ENCODE peak calls at places on chromosome 7, in four cellular contexts. H is upper lobe of right lung, I is vagina, N is AG10803. W is an unnamed sample.

GRCh38 chr7:54397836-54398612 is 144.2 kb upstream of the VSTM2A start:
- DNase-seq in H (no peak), I (no peak), N (no peak), W (no peak)

GRCh38 chr7:30469303-30469702 is 9.3 kb downstream of the NOD1 start:
- DNase-seq in H (peak), I (peak), N (peak), W (peak)

GRCh38 chr7:16114633-16115032 is 306.7 kb downstream of the CRPPA start:
- DNase-seq in H (no peak), I (no peak), N (peak), W (no peak)

GRCh38 chr7:65980478-65981250 is 1.3 kb downstream of the GUSB start:
- DNase-seq in H (peak), I (no peak), N (peak), W (peak)

GRCh38 chr7:12771378-12771877 is 84.0 kb downstream of the ARL4A start:
- DNase-seq in H (no peak), I (no peak), N (peak), W (peak)

GRCh38 chr7:102912742-102913141 is at the start of gene LRRC17:
- DNase-seq in H (no peak), I (no peak), N (peak), W (no peak)

GRCh38 chr7:1853619-1854520 is 183.8 kb downstream of the ELFN1 start:
- DNase-seq in H (peak), I (no peak), N (no peak), W (no peak)

GRCh38 chr7:134755422-134756022 is 23.9 kb upstream of the CALD1 start:
- DNase-seq in H (no peak), I (no peak), N (peak), W (no peak)

GRCh38 chr7:46301677-46302076 is 380.6 kb upstream of the IGFBP3 start:
- DNase-seq in H (no peak), I (no peak), N (peak), W (no peak)

GRCh38 chr7:31892099-31892787 is 178.0 kb downstream of the PDE1C start:
- DNase-seq in H (no peak), I (no peak), N (no peak), W (no peak)

GRCh38 chr7:1883031-1883761 is 213.1 kb downstream of the ELFN1 start:
- DNase-seq in H (no peak), I (no peak), N (peak), W (peak)

GRCh38 chr7:50667338-50667737 is 102.1 kb upstream of the DDC start:
- DNase-seq in H (no peak), I (no peak), N (no peak), W (no peak)

GRCh38 chr7:86470763-86471162 is 172.9 kb upstream of the GRM3 start:
- DNase-seq in H (no peak), I (no peak), N (no peak), W (no peak)

GRCh38 chr7:115056019-115056418 is 134.1 kb downstream of the MDFIC start:
- DNase-seq in H (no peak), I (no peak), N (no peak), W (no peak)

GRCh38 chr7:41874206-41874770 is 171.4 kb upstream of the INHBA start:
- DNase-seq in H (no peak), I (no peak), N (peak), W (no peak)

GRCh38 chr7:111012799-111013675 is 77.9 kb upstream of the LRRN3 start:
- DNase-seq in H (no peak), I (no peak), N (no peak), W (no peak)

GRCh38 chr7:13946181-13946580 is 43.3 kb downstream of the ETV1 start:
- DNase-seq in H (no peak), I (no peak), N (peak), W (no peak)

GRCh38 chr7:35528381-35528977 is 166.5 kb downstream of the HERPUD2 start:
- DNase-seq in H (no peak), I (no peak), N (no peak), W (no peak)

GRCh38 chr7:28953628-28954027 is 4.5 kb downstream of the TRIL start:
- DNase-seq in H (no peak), I (peak), N (no peak), W (no peak)

GRCh38 chr7:135236727-135237126 is 3.1 kb downstream of the STRA8 start:
- DNase-seq in H (no peak), I (peak), N (no peak), W (no peak)

GRCh38 chr7:85833071-85833470 is 646.2 kb upstream of the SEMA3D start:
- DNase-seq in H (no peak), I (no peak), N (peak), W (no peak)

GRCh38 chr7:105877736-105878135 is 1.3 kb upstream of the ATXN7L1 start:
- DNase-seq in H (no peak), I (no peak), N (peak), W (no peak)

GRCh38 chr7:20776942-20777341 is 9.7 kb downstream of the SP8 start:
- DNase-seq in H (no peak), I (no peak), N (no peak), W (no peak)

GRCh38 chr7:5284304-5285281 is 1.9 kb downstream of the SLC29A4 start:
- DNase-seq in H (peak), I (no peak), N (no peak), W (peak)
- TF ChIP-seq CTCF in H (peak), I (no peak), N (peak), W (no peak)

DNA sequence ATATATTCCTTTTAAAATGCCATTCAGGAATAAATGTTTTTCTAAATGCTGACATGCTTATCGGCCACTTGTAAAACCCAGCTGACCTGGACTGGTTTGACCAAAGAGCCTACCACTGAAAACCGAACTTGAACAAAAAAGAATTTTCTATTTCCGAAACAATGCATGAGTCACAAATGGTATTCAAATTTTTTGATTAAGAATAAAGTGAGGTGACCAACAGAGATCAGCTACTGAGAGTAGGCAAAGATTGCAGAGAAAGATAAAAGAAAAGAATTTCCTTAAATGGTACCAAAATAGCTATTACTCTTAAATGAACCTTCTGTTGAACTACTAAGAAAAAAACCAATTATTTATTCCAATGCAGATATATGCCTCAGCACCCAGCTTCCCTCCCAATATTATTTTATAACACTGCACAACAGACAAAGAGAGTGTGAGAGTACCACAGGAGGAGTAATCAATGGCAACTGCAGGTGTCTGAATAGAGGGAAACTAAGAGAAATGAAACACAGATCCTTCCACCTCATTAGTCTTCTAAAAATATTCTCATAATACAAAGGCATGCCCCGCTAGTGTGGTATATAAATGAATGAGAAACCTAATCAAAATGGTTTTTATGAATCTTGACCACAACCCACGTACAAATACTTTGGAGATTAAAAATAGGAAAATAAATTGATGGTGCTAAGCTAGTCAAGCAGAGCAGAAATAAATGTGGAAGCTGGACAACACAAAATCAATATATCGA is 20.1 kb downstream of the OSBPL3 start:
- DNase-seq in H (no peak), I (no peak), N (no peak), W (no peak)
- TF ChIP-seq CTCF in H (no peak), I (no peak), N (no peak), W (no peak)

GRCh38 chr7:118352854-118353453 is 128.4 kb downstream of the ANKRD7 start:
- DNase-seq in H (no peak), I (no peak), N (no peak), W (no peak)
- TF ChIP-seq CTCF in H (no peak), I (no peak), N (no peak), W (peak)

GRCh38 chr7:158829021-158829341 is 328 bp downstream of the ESYT2 start:
- DNase-seq in H (peak), I (no peak), N (peak), W (peak)
- TF ChIP-seq CTCF in H (no peak), I (no peak), N (no peak), W (no peak)

GRCh38 chr7:127580612-127581011 is 4.8 kb downstream of the GCC1 start:
- DNase-seq in H (no peak), I (no peak), N (no peak), W (no peak)

GRCh38 chr7:127582361-127582760 is 3.0 kb downstream of the GCC1 start:
- DNase-seq in H (no peak), I (no peak), N (no peak), W (peak)

GRCh38 chr7:127578711-127579275 is 6.6 kb downstream of the GCC1 start:
- DNase-seq in H (no peak), I (no peak), N (no peak), W (no peak)

GRCh38 chr7:127581716-127582115 is 3.7 kb downstream of the GCC1 start:
- DNase-seq in H (no peak), I (no peak), N (peak), W (no peak)

GRCh38 chr7:127578036-127578684 is 7.2 kb downstream of the GCC1 start:
- DNase-seq in H (no peak), I (no peak), N (peak), W (no peak)
- TF ChIP-seq CTCF in H (no peak), I (no peak), N (peak), W (no peak)

GRCh38 chr7:122018032-122018431 is 126.0 kb downstream of the AASS start:
- DNase-seq in H (no peak), I (no peak), N (no peak), W (no peak)

GRCh38 chr7:122010116-122010515 is 133.9 kb downstream of the AASS start:
- DNase-seq in H (no peak), I (no peak), N (no peak), W (no peak)

GRCh38 chr7:122013070-122013469 is 131.0 kb downstream of the AASS start:
- DNase-seq in H (no peak), I (no peak), N (peak), W (no peak)

DNA sequence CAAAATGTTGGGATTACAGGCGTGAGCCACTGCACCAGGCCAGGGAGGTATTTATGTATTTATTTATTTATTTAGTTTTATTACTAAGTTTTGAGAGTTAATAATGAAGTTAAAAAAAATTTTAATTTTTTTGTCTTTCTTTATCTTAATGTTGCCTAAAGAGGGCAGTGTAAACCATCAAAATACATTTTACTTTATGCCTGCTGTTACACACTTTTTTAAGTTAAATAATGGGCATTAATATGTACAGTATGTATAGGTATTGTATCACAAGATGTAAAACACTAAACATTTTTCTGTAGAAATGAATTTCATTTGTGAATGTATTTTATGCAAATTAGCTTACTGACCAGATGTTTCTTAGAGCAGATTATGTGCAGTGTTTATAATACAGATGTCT is 129.4 kb downstream of the AASS start:
- DNase-seq in H (no peak), I (no peak), N (no peak), W (no peak)
- TF ChIP-seq CTCF in H (no peak), I (no peak), N (peak), W (no peak)

GRCh38 chr7:152711444-152711944 is 35.6 kb upstream of the XRCC2 start:
- DNase-seq in H (peak), I (no peak), N (no peak), W (no peak)
- TF ChIP-seq CTCF in H (no peak), I (no peak), N (no peak), W (no peak)

GRCh38 chr7:22452142-22452763 is 47.7 kb downstream of the STEAP1B start:
- DNase-seq in H (peak), I (no peak), N (peak), W (peak)
- TF ChIP-seq CTCF in H (peak), I (no peak), N (peak), W (peak)

W was measured in adrenal gland.